ENCODE peak calls at places on chromosomes 2 and 18, in ten cellular contexts. I is prostate gland; W is stimulated activated CD4-positive, alpha-beta T cell treated with anti-CD3 and anti-CD28 coated beads, Interleukin-4, amount 100 ng/mL, for 48 hours; V is foreskin fibroblast; X is SJSA1; E is GOT3; J is small intestine; K is MV-4-11; T is upper lobe of right lung; R is NCI-H446. Q is an unnamed sample.

GRCh38 chr18:36297419-36298112 is at the start of gene FHOD3:
- DNase-seq in I (peak; percentile 40), W (no peak), V (peak; percentile 39), X (no peak), E (peak; percentile 3), J (peak; percentile 14), K (no peak), T (peak; percentile 76), R (no peak), Q (peak; percentile 50)

GRCh38 chr18:43484710-43485109 is 207.4 kb upstream of the SYT4 start:
- DNase-seq in I (no peak), W (no peak), V (no peak), X (no peak), E (no peak), J (peak; percentile 11), K (no peak), T (no peak), R (no peak), Q (no peak)

GRCh38 chr2:114405486-114406250 is 36.8 kb upstream of the DPP10 start:
- DNase-seq in I (no peak), W (no peak), V (no peak), X (no peak), E (no peak), J (no peak), K (no peak), T (no peak), R (no peak), Q (no peak)

GRCh38 chr2:102971661-102972060 is 209.8 kb downstream of the TMEM182 start:
- DNase-seq in I (no peak), W (no peak), V (no peak), X (no peak), E (no peak), J (no peak), K (no peak), T (no peak), R (no peak), Q (no peak)

GRCh38 chr18:23650963-23651927 is 11.5 kb downstream of the ANKRD29 start:
- DNase-seq in I (peak; percentile 8), W (no peak), V (peak; percentile 88), X (no peak), E (no peak), J (no peak), K (peak; percentile 57), T (no peak), R (no peak), Q (no peak)

GRCh38 chr18:9787716-9788115 is 79.6 kb downstream of the RAB31 start:
- DNase-seq in I (no peak), W (no peak), V (no peak), X (no peak), E (no peak), J (no peak), K (peak; percentile 85), T (no peak), R (no peak), Q (no peak)

GRCh38 chr2:205119141-205119540 is 563.2 kb upstream of the NRP2 start:
- DNase-seq in I (no peak), W (no peak), V (no peak), X (no peak), E (no peak), J (no peak), K (no peak), T (no peak), R (no peak), Q (no peak)

GRCh38 chr18:80033181-80034067 is 810 bp upstream of the RBFA start:
- DNase-seq in I (peak; percentile 16), W (no peak), V (peak; percentile 18), X (no peak), E (peak; percentile 72), J (peak; percentile 86), K (peak; percentile 94), T (peak; percentile 86), R (no peak), Q (no peak)

GRCh38 chr2:230358305-230358704 is 31.3 kb downstream of the SP140L start:
- DNase-seq in I (no peak), W (no peak), V (peak; percentile 59), X (no peak), E (no peak), J (no peak), K (no peak), T (no peak), R (no peak), Q (no peak)

GRCh38 chr2:41966431-41966893 is 81.4 kb upstream of the PKDCC start:
- DNase-seq in I (peak; percentile 27), W (no peak), V (peak; percentile 89), X (peak; percentile 97), E (peak; percentile 37), J (no peak), K (peak; percentile 81), T (no peak), R (no peak), Q (no peak)

GRCh38 chr2:28049416-28049815 is 158.9 kb downstream of the BABAM2 start:
- DNase-seq in I (no peak), W (no peak), V (no peak), X (no peak), E (no peak), J (no peak), K (no peak), T (no peak), R (no peak), Q (no peak)

GRCh38 chr2:69639246-69639645 is 4.3 kb downstream of the AAK1 start:
- DNase-seq in I (no peak), W (no peak), V (no peak), X (no peak), E (no peak), J (no peak), K (no peak), T (no peak), R (no peak), Q (no peak)

GRCh38 chr2:155256803-155257202 is 558.3 kb downstream of the KCNJ3 start:
- DNase-seq in I (no peak), W (no peak), V (no peak), X (no peak), E (no peak), J (no peak), K (no peak), T (peak; percentile 51), R (no peak), Q (no peak)

GRCh38 chr2:134717706-134718094 is 1.1 kb downstream of the TMEM163 start:
- DNase-seq in I (no peak), W (no peak), V (no peak), X (no peak), E (no peak), J (no peak), K (no peak), T (no peak), R (no peak), Q (peak; percentile 50)

GRCh38 chr2:168494190-168494711 is 38.2 kb downstream of the CERS6 start:
- DNase-seq in I (no peak), W (no peak), V (no peak), X (no peak), E (no peak), J (peak; percentile 78), K (peak; percentile 56), T (no peak), R (no peak), Q (no peak)

GRCh38 chr2:219388127-219388844 is 574 bp upstream of the DNPEP start:
- DNase-seq in I (peak; percentile 96), W (peak; percentile 99), V (peak; percentile 97), X (peak; percentile 98), E (peak; percentile 96), J (peak; percentile 96), K (peak; percentile 84), T (peak; percentile 99), R (peak; percentile 91), Q (peak; percentile 99)

GRCh38 chr2:173150087-173150486 is 74.4 kb downstream of the MAP3K20 start:
- DNase-seq in I (no peak), W (no peak), V (peak; percentile 66), X (no peak), E (no peak), J (no peak), K (peak; percentile 67), T (no peak), R (no peak), Q (no peak)

Q was measured in cerebellum.